ENCODE peak calls at places on chromosomes 5 and 9, in five cellular contexts. M is mesendoderm, T is neuronal stem cell, I is H9, L is colonic mucosa. C is an unnamed sample.

GRCh38 chr5:171647900-171648253 is 137.7 kb upstream of the SMIM23 start:
- DNase-seq in M (no peak), I (no peak), L (no peak), T (no peak), C (no peak)

GRCh38 chr5:73748510-73749410 is 122.8 kb downstream of the ARHGEF28 start:
- DNase-seq in M (no peak), L (no peak), I (peak), T (no peak), C (no peak)

GRCh38 chr5:160293386-160293785 is 19.0 kb downstream of the CCNJL start:
- DNase-seq in L (no peak), M (no peak), I (no peak), T (no peak), C (no peak)

GRCh38 chr5:57036621-57037160 is 84.8 kb upstream of the MIER3 start:
- DNase-seq in I (no peak), T (no peak), L (no peak), M (no peak), C (no peak)

GRCh38 chr9:125986966-125987365 is 239.8 kb downstream of the PBX3 start:
- DNase-seq in I (no peak), L (no peak), M (no peak), T (no peak), C (no peak)

GRCh38 chr5:139764250-139764791 is 31.3 kb upstream of the PSD2 start:
- DNase-seq in L (no peak), I (peak), M (peak), T (no peak), C (no peak)

GRCh38 chr5:178469011-178469974 is 120.9 kb downstream of the COL23A1 start:
- DNase-seq in L (no peak), I (no peak), M (no peak), T (no peak), C (no peak)

GRCh38 chr5:171477666-171478065 is 58.2 kb downstream of the FGF18 start:
- DNase-seq in T (no peak), M (peak), I (no peak), L (no peak), C (no peak)

GRCh38 chr9:83986765-83987401 is 6.3 kb downstream of the RMI1 start:
- DNase-seq in L (peak), M (no peak), I (no peak), T (no peak), C (no peak)

GRCh38 chr5:148805323-148806290 is 20.8 kb upstream of the ADRB2 start:
- DNase-seq in L (no peak), T (no peak), M (peak), I (no peak), C (no peak)

GRCh38 chr5:139634541-139634940 is 13.6 kb upstream of the CXXC5 start:
- DNase-seq in M (no peak), L (no peak), I (no peak), T (no peak), C (no peak)

GRCh38 chr9:89375181-89375760 is 57.0 kb downstream of the SECISBP2 start:
- DNase-seq in T (no peak), M (peak), I (no peak), L (peak), C (no peak)

GRCh38 chr5:173329370-173330150 is 1.3 kb upstream of the STC2 start:
- DNase-seq in T (no peak), L (no peak), I (peak), M (peak), C (no peak)

GRCh38 chr5:113693205-113693553 is 179.7 kb downstream of the YTHDC2 start:
- DNase-seq in L (no peak), M (peak), I (peak), T (peak), C (no peak)

GRCh38 chr5:149212203-149212951 is 59.3 kb upstream of the AFAP1L1 start:
- DNase-seq in I (no peak), M (no peak), T (no peak), L (peak), C (no peak)

GRCh38 chr9:134492281-134492691 is 149.3 kb upstream of the COL5A1 start:
- DNase-seq in T (no peak), I (no peak), M (no peak), L (peak), C (no peak)

GRCh38 chr5:73901045-73901444 is 275.0 kb downstream of the ARHGEF28 start:
- DNase-seq in M (peak), L (peak), I (no peak), T (no peak), C (no peak)

GRCh38 chr5:149251546-149251945 is 20.1 kb upstream of the AFAP1L1 start:
- DNase-seq in I (no peak), T (no peak), L (no peak), M (no peak), C (no peak)

GRCh38 chr5:73797142-73797530 is 171.1 kb downstream of the ARHGEF28 start:
- DNase-seq in I (no peak), L (no peak), T (no peak), M (peak), C (no peak)

GRCh38 chr9:135702002-135702721 is at the start of gene KCNT1:
- DNase-seq in I (peak), L (peak), T (peak), M (peak), C (peak)

GRCh38 chr5:146862641-146863040 is 15.9 kb downstream of the PPP2R2B start:
- DNase-seq in L (no peak), T (no peak), I (no peak), M (no peak), C (no peak)

GRCh38 chr5:67164856-67165523 is 31.6 kb downstream of the CD180 start:
- DNase-seq in L (no peak), M (no peak), I (no peak), T (no peak), C (no peak)

GRCh38 chr9:97487107-97487506 is 14.4 kb upstream of the TMOD1 start:
- DNase-seq in I (no peak), M (peak), T (no peak), L (no peak), C (no peak)

GRCh38 chr9:108473209-108474112 is 382.3 kb downstream of the ACTL7B start:
- DNase-seq in I (no peak), L (peak), T (no peak), M (peak), C (no peak)

GRCh38 chr5:61866930-61867329 is 439.1 kb upstream of the KIF2A start:
- DNase-seq in L (no peak), I (no peak), M (no peak), T (no peak), C (no peak)

GRCh38 chr5:127863610-127864395 is 160.6 kb downstream of the CCDC192 start:
- DNase-seq in T (no peak), L (no peak), M (no peak), I (no peak), C (no peak)

GRCh38 chr9:116421006-116421538 is 266.0 kb upstream of the TRIM32 start:
- DNase-seq in T (no peak), M (no peak), I (no peak), L (no peak), C (no peak)

GRCh38 chr9:14752271-14752670 is 29.7 kb upstream of the CER1 start:
- DNase-seq in L (no peak), T (no peak), I (no peak), M (peak), C (no peak)

GRCh38 chr9:101307524-101308213 is 77.1 kb downstream of the BAAT start:
- DNase-seq in T (no peak), I (no peak), M (no peak), L (no peak), C (no peak)

GRCh38 chr9:80885894-80886293 is 803.5 kb downstream of the TLE1 start:
- DNase-seq in M (peak), I (peak), L (no peak), T (no peak), C (no peak)

GRCh38 chr5:81014348-81014747 is 54.2 kb downstream of the RASGRF2 start:
- DNase-seq in M (no peak), T (no peak), L (no peak), I (no peak), C (no peak)

GRCh38 chr9:81490605-81491331 is 198.6 kb downstream of the TLE1 start:
- DNase-seq in L (no peak), M (no peak), I (no peak), T (no peak), C (no peak)

DNA sequence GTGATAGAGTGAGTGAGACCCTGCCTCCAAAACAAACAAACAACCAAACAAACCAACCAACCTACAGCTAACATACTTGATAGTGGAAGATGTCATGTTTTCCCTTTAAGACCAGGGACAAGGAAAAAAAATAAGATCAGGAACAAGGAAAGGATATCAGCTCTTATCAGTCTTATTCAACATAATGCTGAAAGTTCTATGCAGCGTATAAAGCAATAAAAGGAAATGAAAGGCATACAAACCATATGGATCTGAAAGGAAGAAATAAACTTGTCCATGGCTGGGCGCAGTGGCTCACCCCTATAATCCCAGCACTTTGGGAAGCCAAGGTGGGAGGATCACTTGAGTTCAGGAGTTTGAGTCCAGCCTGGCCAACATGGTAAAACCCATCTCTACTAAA is 23.5 kb upstream of the SPIN1 start:
- DNase-seq in L (no peak), T (no peak), M (no peak), I (no peak), C (no peak)
- H3K9ac ChIP-seq in L (no peak), T (no peak), M (no peak), I (no peak), C (peak)

DNA sequence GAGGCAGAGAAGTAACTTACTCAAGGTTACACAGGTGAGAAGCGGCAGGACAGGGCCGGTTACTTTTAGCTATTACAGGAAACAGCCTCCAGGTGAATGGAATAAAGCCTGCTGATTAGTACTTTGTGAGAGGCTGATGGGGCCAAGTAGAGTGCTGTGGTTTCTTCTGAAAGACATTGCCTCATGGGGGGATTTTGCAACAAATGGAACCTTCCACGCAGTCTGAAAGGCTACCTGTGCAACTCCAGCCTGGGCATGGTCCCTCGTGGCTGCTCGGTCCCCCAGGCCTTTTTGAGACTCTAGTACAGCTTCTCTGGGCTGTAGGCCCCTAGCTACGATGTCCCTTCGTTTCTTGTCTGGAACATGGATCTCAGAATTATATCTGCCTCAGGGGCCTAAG is 2.0 kb downstream of the TMEM268 start:
- DNase-seq in I (no peak), M (peak), L (no peak), T (no peak), C (no peak)
- H3K9ac ChIP-seq in I (no peak), M (no peak), L (no peak), T (no peak), C (no peak)

GRCh38 chr5:40914835-40915234 is 5.5 kb downstream of the C7 start:
- DNase-seq in M (peak), I (no peak), L (no peak), T (no peak), C (no peak)
- H3K9ac ChIP-seq in M (no peak), I (no peak), L (no peak), T (no peak), C (no peak)

GRCh38 chr9:127919253-127919815 is 2.5 kb upstream of the ST6GALNAC4 start:
- DNase-seq in I (no peak), L (peak), T (no peak), M (peak), C (no peak)

GRCh38 chr9:127915801-127916664 is 808 bp downstream of the ST6GALNAC4 start:
- DNase-seq in I (no peak), L (peak), M (no peak), T (no peak), C (no peak)

GRCh38 chr9:127918201-127919107 is 1.6 kb upstream of the ST6GALNAC4 start:
- DNase-seq in M (peak), I (peak), T (no peak), L (peak), C (no peak)

GRCh38 chr9:127916665-127917581 is at the start of gene ST6GALNAC4:
- DNase-seq in M (peak), T (peak), L (peak), I (peak), C (peak)

DNA sequence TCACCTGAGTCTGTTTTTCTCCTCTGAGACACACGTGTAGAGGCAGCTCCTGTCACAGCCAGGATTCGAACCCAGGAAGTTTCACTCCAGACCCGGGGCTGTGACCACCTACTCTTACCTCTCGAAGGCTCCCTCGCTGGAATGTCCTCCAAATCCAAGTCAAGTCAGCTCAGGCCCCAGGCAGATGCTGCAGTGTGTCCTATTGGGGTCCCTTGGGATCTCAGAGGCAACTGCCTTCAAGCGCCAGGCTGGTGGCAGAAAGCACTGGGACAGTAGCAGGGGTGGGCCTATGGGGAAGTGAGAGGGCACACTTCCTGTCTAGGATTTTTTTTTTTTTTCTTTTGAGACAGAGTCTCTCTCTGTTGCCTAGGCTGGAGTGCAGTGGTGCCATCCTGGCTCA is 762 bp upstream of the ST6GALNAC4 start:
- DNase-seq in M (no peak), T (no peak), I (no peak), L (no peak), C (no peak)
- H3K9ac ChIP-seq in M (no peak), T (no peak), I (no peak), L (no peak), C (peak)

GRCh38 chr5:94361161-94361560 is 257.2 kb downstream of the KIAA0825 start:
- DNase-seq in I (no peak), L (no peak), M (no peak), T (no peak), C (no peak)
- H3K9ac ChIP-seq in I (peak), L (no peak), M (peak), T (no peak), C (no peak)

C was measured in NT2/D1.